ENCODE peak calls at places on chromosomes 4 and X, in six cellular contexts. N, U, C, M, B and O are unnamed samples.

GRCh38 chrX:132090370-132091152 is 37.3 kb downstream of the FRMD7 start:
- DNase-seq in N (no peak), U (no peak), C (no peak), M (no peak), B (no peak), O (no peak)

GRCh38 chr4:174996079-174996478 is 77.9 kb downstream of the ADAM29 start:
- DNase-seq in N (no peak), U (no peak), C (peak), M (no peak), B (no peak), O (no peak)

GRCh38 chr4:148787831-148788477 is 345.7 kb upstream of the NR3C2 start:
- DNase-seq in N (peak), U (no peak), C (no peak), M (no peak), B (no peak), O (no peak)

GRCh38 chr4:86294883-86295282 is 65.0 kb downstream of the MAPK10 start:
- DNase-seq in N (no peak), U (no peak), C (peak), M (no peak), B (no peak), O (no peak)

GRCh38 chr4:100986360-100986868 is 360.9 kb downstream of the PPP3CA start:
- DNase-seq in N (no peak), U (no peak), C (no peak), M (no peak), B (no peak), O (no peak)

GRCh38 chr4:85955614-85956295 is 404.1 kb downstream of the MAPK10 start:
- DNase-seq in N (no peak), U (no peak), C (no peak), M (no peak), B (no peak), O (no peak)

GRCh38 chrX:18995216-18995615 is 11.3 kb upstream of the PHKA2 start:
- DNase-seq in N (peak), U (no peak), C (no peak), M (no peak), B (no peak), O (no peak)

GRCh38 chrX:72208126-72208525 is 26.6 kb downstream of the PIN4 start:
- DNase-seq in N (no peak), U (no peak), C (no peak), M (no peak), B (no peak), O (no peak)

GRCh38 chr4:152709675-152710438 is 30.1 kb upstream of the TMEM154 start:
- DNase-seq in N (no peak), U (no peak), C (no peak), M (no peak), B (no peak), O (no peak)

GRCh38 chrX:44071847-44072545 is 98.8 kb upstream of the NDP start:
- DNase-seq in N (peak), U (no peak), C (no peak), M (peak), B (no peak), O (no peak)

GRCh38 chr4:133866328-133866699 is 335.3 kb downstream of the PABPC4L start:
- DNase-seq in N (no peak), U (no peak), C (no peak), M (no peak), B (no peak), O (no peak)

GRCh38 chrX:106585478-106585877 is 26.3 kb upstream of the RADX start:
- DNase-seq in N (no peak), U (no peak), C (no peak), M (no peak), B (no peak), O (no peak)

GRCh38 chr4:3252831-3253641 is 4.1 kb downstream of the MSANTD1 start:
- DNase-seq in N (no peak), U (no peak), C (no peak), M (no peak), B (no peak), O (peak)

GRCh38 chrX:122363112-122363511 is 821.0 kb upstream of the GRIA3 start:
- DNase-seq in N (no peak), U (peak), C (no peak), M (no peak), B (no peak), O (no peak)

GRCh38 chr4:621296-622070 is 3.9 kb upstream of the PDE6B start:
- DNase-seq in N (no peak), U (no peak), C (no peak), M (no peak), B (no peak), O (no peak)

GRCh38 chr4:56860781-56861180 is 39.3 kb upstream of the SPINK2 start:
- DNase-seq in N (no peak), U (no peak), C (no peak), M (no peak), B (no peak), O (no peak)

GRCh38 chrX:75155830-75156525 is at the start of gene ABCB7:
- DNase-seq in N (peak), U (peak), C (peak), M (peak), B (peak), O (peak)

GRCh38 chr4:26069218-26069617 is 155.2 kb downstream of the SMIM20 start:
- DNase-seq in N (no peak), U (peak), C (peak), M (no peak), B (no peak), O (no peak)

GRCh38 chr4:7756071-7756470 is 183.6 kb downstream of the AFAP1 start:
- DNase-seq in N (no peak), U (no peak), C (no peak), M (no peak), B (no peak), O (no peak)

GRCh38 chr4:112167790-112168189 is 22.5 kb downstream of the FAM241A start:
- DNase-seq in N (no peak), U (no peak), C (peak), M (no peak), B (no peak), O (no peak)

GRCh38 chr4:10460313-10461047 is 3.3 kb upstream of the ZNF518B start:
- DNase-seq in N (no peak), U (no peak), C (no peak), M (no peak), B (no peak), O (no peak)

GRCh38 chr4:44447563-44448504 is 775 bp downstream of the KCTD8 start:
- DNase-seq in N (peak), U (peak), C (no peak), M (no peak), B (peak), O (peak)

GRCh38 chr4:1487761-1488160 is 81.5 kb upstream of the NKX1-1 start:
- DNase-seq in N (no peak), U (no peak), C (no peak), M (no peak), B (no peak), O (no peak)

GRCh38 chr4:91064157-91064853 is 937.1 kb downstream of the CCSER1 start:
- DNase-seq in N (peak), U (peak), C (no peak), M (peak), B (no peak), O (no peak)

GRCh38 chr4:152696764-152697250 is 17.0 kb upstream of the TMEM154 start:
- DNase-seq in N (no peak), U (no peak), C (no peak), M (peak), B (no peak), O (no peak)

GRCh38 chr4:20251796-20252655 is at the start of gene SLIT2:
- DNase-seq in N (peak), U (peak), C (no peak), M (peak), B (no peak), O (peak)

GRCh38 chr4:147950261-147950660 is 218.4 kb downstream of the ARHGAP10 start:
- DNase-seq in N (no peak), U (no peak), C (no peak), M (no peak), B (no peak), O (no peak)

GRCh38 chrX:16222123-16222522 is 54.8 kb downstream of the MAGEB17 start:
- DNase-seq in N (no peak), U (no peak), C (no peak), M (no peak), B (no peak), O (no peak)

GRCh38 chrX:48957477-48957826 is at the start of gene OTUD5:
- DNase-seq in N (peak), U (no peak), C (peak), M (no peak), B (peak), O (peak)

GRCh38 chr4:119471259-119471658 is 149.3 kb upstream of the FABP2 start:
- DNase-seq in N (no peak), U (no peak), C (no peak), M (no peak), B (no peak), O (no peak)

GRCh38 chr4:95059630-95060029 is 301.9 kb downstream of the BMPR1B start:
- DNase-seq in N (no peak), U (no peak), C (no peak), M (no peak), B (no peak), O (no peak)

GRCh38 chr4:39526810-39527295 is 386 bp downstream of the UGDH start:
- DNase-seq in N (peak), U (no peak), C (peak), M (no peak), B (no peak), O (no peak)

GRCh38 chr4:165874799-165875371 is 1.8 kb downstream of the TLL1 start:
- DNase-seq in N (no peak), U (no peak), C (no peak), M (no peak), B (no peak), O (peak)

GRCh38 chr4:188986271-188986689 is 847.0 kb downstream of the TRIML1 start:
- DNase-seq in N (peak), U (no peak), C (no peak), M (no peak), B (no peak), O (no peak)

GRCh38 chr4:76361689-76362412 is 55.3 kb downstream of the STBD1 start:
- DNase-seq in N (no peak), U (no peak), C (no peak), M (no peak), B (no peak), O (no peak)

GRCh38 chr4:13907255-13907751 is 279.8 kb upstream of the BOD1L1 start:
- DNase-seq in N (peak), U (no peak), C (no peak), M (no peak), B (no peak), O (no peak)

GRCh38 chrX:66012094-66012534 is 27.8 kb downstream of the VSIG4 start:
- DNase-seq in N (no peak), U (no peak), C (peak), M (no peak), B (no peak), O (no peak)

GRCh38 chrX:69277369-69277768 is 112.1 kb upstream of the PJA1 start:
- DNase-seq in N (no peak), U (no peak), C (no peak), M (no peak), B (no peak), O (no peak)